ENCODE peak calls at places on chromosome 14, in five cellular contexts. One of them, this sample, is unnamed.

GRCh38 chr14:76644875-76645518 is 116.3 kb upstream of the VASH1 start:
- DNase-seq in tibial nerve: no peak
- DNase-seq in ovary: no peak
- DNase-seq in transverse colon: no peak
- DNase-seq in A549: peak
- DNase-seq in this sample: peak

GRCh38 chr14:41404121-41404520 is 202.6 kb upstream of the LRFN5 start:
- DNase-seq in tibial nerve: no peak
- DNase-seq in ovary: no peak
- DNase-seq in transverse colon: no peak
- DNase-seq in A549: no peak
- DNase-seq in this sample: no peak

GRCh38 chr14:100142073-100143040 is 17.1 kb downstream of the DEGS2 start:
- DNase-seq in tibial nerve: no peak
- DNase-seq in ovary: peak
- DNase-seq in transverse colon: peak
- DNase-seq in A549: no peak
- DNase-seq in this sample: no peak

GRCh38 chr14:65412881-65413738 is 580 bp downstream of the FUT8 start:
- DNase-seq in tibial nerve: peak
- DNase-seq in ovary: peak
- DNase-seq in transverse colon: peak
- DNase-seq in A549: peak
- DNase-seq in this sample: peak

GRCh38 chr14:103056322-103057027 is 874 bp downstream of the CDC42BPB start:
- DNase-seq in tibial nerve: peak
- DNase-seq in ovary: peak
- DNase-seq in transverse colon: peak
- DNase-seq in A549: peak
- DNase-seq in this sample: peak

GRCh38 chr14:63986789-63987533 is 134.2 kb downstream of the SYNE2 start:
- DNase-seq in tibial nerve: no peak
- DNase-seq in ovary: no peak
- DNase-seq in transverse colon: peak
- DNase-seq in A549: peak
- DNase-seq in this sample: no peak

GRCh38 chr14:77442196-77442595 is 15.2 kb downstream of the VIPAS39 start:
- DNase-seq in tibial nerve: no peak
- DNase-seq in ovary: no peak
- DNase-seq in transverse colon: no peak
- DNase-seq in A549: no peak
- DNase-seq in this sample: no peak

GRCh38 chr14:45253754-45254300 is 825 bp upstream of the MIS18BP1 start:
- DNase-seq in tibial nerve: no peak
- DNase-seq in ovary: peak
- DNase-seq in transverse colon: peak
- DNase-seq in A549: peak
- DNase-seq in this sample: peak

GRCh38 chr14:94906991-94907587 is 137.2 kb upstream of the GSC start:
- DNase-seq in tibial nerve: no peak
- DNase-seq in ovary: no peak
- DNase-seq in transverse colon: no peak
- DNase-seq in A549: no peak
- DNase-seq in this sample: peak

GRCh38 chr14:55301722-55302121 is 30.5 kb downstream of the FBXO34 start:
- DNase-seq in tibial nerve: no peak
- DNase-seq in ovary: no peak
- DNase-seq in transverse colon: no peak
- DNase-seq in A549: peak
- DNase-seq in this sample: no peak

GRCh38 chr14:54606178-54606577 is 39.2 kb downstream of the SAMD4A start:
- DNase-seq in tibial nerve: no peak
- DNase-seq in ovary: no peak
- DNase-seq in transverse colon: no peak
- DNase-seq in A549: no peak
- DNase-seq in this sample: no peak

GRCh38 chr14:44297437-44297836 is 209.6 kb downstream of the FSCB start:
- DNase-seq in tibial nerve: no peak
- DNase-seq in ovary: no peak
- DNase-seq in transverse colon: no peak
- DNase-seq in A549: no peak
- DNase-seq in this sample: no peak

GRCh38 chr14:55129428-55130193 is 559 bp downstream of the LGALS3 start:
- DNase-seq in tibial nerve: peak
- DNase-seq in ovary: peak
- DNase-seq in transverse colon: peak
- DNase-seq in A549: peak
- DNase-seq in this sample: peak

GRCh38 chr14:75247286-75247922 is 31.2 kb upstream of the FOS start:
- DNase-seq in tibial nerve: no peak
- DNase-seq in ovary: no peak
- DNase-seq in transverse colon: peak
- DNase-seq in A549: no peak
- DNase-seq in this sample: no peak

GRCh38 chr14:30355431-30355913 is 203.5 kb upstream of the G2E3 start:
- DNase-seq in tibial nerve: no peak
- DNase-seq in ovary: no peak
- DNase-seq in transverse colon: no peak
- DNase-seq in A549: no peak
- DNase-seq in this sample: no peak

GRCh38 chr14:47917344-47917954 is 242.0 kb upstream of the MDGA2 start:
- DNase-seq in tibial nerve: peak
- DNase-seq in ovary: no peak
- DNase-seq in transverse colon: no peak
- DNase-seq in A549: peak
- DNase-seq in this sample: no peak

GRCh38 chr14:67837011-67837624 is 17.5 kb downstream of the RAD51B start:
- DNase-seq in tibial nerve: peak
- DNase-seq in ovary: peak
- DNase-seq in transverse colon: peak
- DNase-seq in A549: peak
- DNase-seq in this sample: peak

GRCh38 chr14:76584271-76584702 is 177.0 kb upstream of the VASH1 start:
- DNase-seq in tibial nerve: no peak
- DNase-seq in ovary: no peak
- DNase-seq in transverse colon: no peak
- DNase-seq in A549: no peak
- DNase-seq in this sample: no peak

GRCh38 chr14:46487582-46488350 is 163.8 kb downstream of the RPL10L start:
- DNase-seq in tibial nerve: no peak
- DNase-seq in ovary: no peak
- DNase-seq in transverse colon: no peak
- DNase-seq in A549: no peak
- DNase-seq in this sample: no peak

GRCh38 chr14:33457617-33458016 is 493.3 kb downstream of the EGLN3 start:
- DNase-seq in tibial nerve: no peak
- DNase-seq in ovary: no peak
- DNase-seq in transverse colon: no peak
- DNase-seq in A549: no peak
- DNase-seq in this sample: no peak

GRCh38 chr14:65373671-65374039 is 38.9 kb upstream of the FUT8 start:
- DNase-seq in tibial nerve: no peak
- DNase-seq in ovary: no peak
- DNase-seq in transverse colon: no peak
- DNase-seq in A549: no peak
- DNase-seq in this sample: no peak

GRCh38 chr14:39434401-39434800 is 2.2 kb upstream of the FBXO33 start:
- DNase-seq in tibial nerve: no peak
- DNase-seq in ovary: no peak
- DNase-seq in transverse colon: no peak
- DNase-seq in A549: no peak
- DNase-seq in this sample: no peak

GRCh38 chr14:92531151-92531873 is 17.7 kb downstream of the RIN3 start:
- DNase-seq in tibial nerve: no peak
- DNase-seq in ovary: no peak
- DNase-seq in transverse colon: no peak
- DNase-seq in A549: no peak
- DNase-seq in this sample: peak

GRCh38 chr14:76267322-76268012 is 108.5 kb upstream of the ESRRB start:
- DNase-seq in tibial nerve: peak
- DNase-seq in ovary: peak
- DNase-seq in transverse colon: peak
- DNase-seq in A549: no peak
- DNase-seq in this sample: peak

GRCh38 chr14:90444077-90444696 is 47.4 kb downstream of the CALM1 start:
- DNase-seq in tibial nerve: no peak
- DNase-seq in ovary: no peak
- DNase-seq in transverse colon: no peak
- DNase-seq in A549: no peak
- DNase-seq in this sample: no peak

GRCh38 chr14:106564058-106564643 is 1037.8 kb downstream of the TMEM121 start:
- DNase-seq in tibial nerve: no peak
- DNase-seq in ovary: no peak
- DNase-seq in transverse colon: peak
- DNase-seq in A549: peak
- DNase-seq in this sample: no peak

GRCh38 chr14:53183611-53184010 is 30.5 kb upstream of the DDHD1 start:
- DNase-seq in tibial nerve: no peak
- DNase-seq in ovary: no peak
- DNase-seq in transverse colon: no peak
- DNase-seq in A549: no peak
- DNase-seq in this sample: no peak

GRCh38 chr14:36661506-36662257 is at the start of gene PAX9:
- DNase-seq in tibial nerve: peak
- DNase-seq in ovary: no peak
- DNase-seq in transverse colon: peak
- DNase-seq in A549: peak
- DNase-seq in this sample: no peak

DNA sequence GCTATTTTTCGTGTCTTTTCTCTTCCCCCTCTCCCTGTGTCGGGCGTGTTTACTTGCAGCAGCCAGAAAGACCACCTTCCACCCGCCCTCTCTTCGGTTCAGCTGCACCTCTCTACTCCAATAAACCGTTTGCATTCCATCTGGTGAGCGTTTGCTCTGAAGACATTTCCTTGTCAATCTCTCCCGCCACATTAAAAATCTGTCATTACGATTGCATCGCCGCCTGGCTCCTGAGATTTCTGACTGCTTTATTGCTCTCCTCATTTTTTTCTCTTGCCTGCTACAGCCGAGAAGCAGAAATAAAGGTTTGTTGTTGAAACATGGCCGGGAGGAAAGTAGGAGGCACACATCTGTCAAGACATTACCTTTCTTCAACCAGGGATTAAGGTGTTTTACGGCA is 1109.2 kb downstream of the BCL11B start:
- DNase-seq in tibial nerve: no peak
- DNase-seq in ovary: no peak
- DNase-seq in transverse colon: no peak
- DNase-seq in A549: no peak
- DNase-seq in this sample: no peak
- TF ChIP-seq EP300 in tibial nerve: no peak
- TF ChIP-seq EP300 in ovary: no peak
- TF ChIP-seq EP300 in transverse colon: no peak
- TF ChIP-seq EP300 in A549: no peak
- TF ChIP-seq EP300 in this sample: no peak

GRCh38 chr14:51715742-51716141 is 64.0 kb downstream of the FRMD6 start:
- DNase-seq in tibial nerve: no peak
- DNase-seq in ovary: no peak
- DNase-seq in transverse colon: no peak
- DNase-seq in A549: no peak
- DNase-seq in this sample: no peak

GRCh38 chr14:51711505-51711904 is 59.8 kb downstream of the FRMD6 start:
- DNase-seq in tibial nerve: no peak
- DNase-seq in ovary: no peak
- DNase-seq in transverse colon: no peak
- DNase-seq in A549: no peak
- DNase-seq in this sample: no peak

GRCh38 chr14:51719970-51720369 is 68.3 kb downstream of the FRMD6 start:
- DNase-seq in tibial nerve: no peak
- DNase-seq in ovary: no peak
- DNase-seq in transverse colon: no peak
- DNase-seq in A549: no peak
- DNase-seq in this sample: no peak

GRCh38 chr14:51715250-51715649 is 63.5 kb downstream of the FRMD6 start:
- DNase-seq in tibial nerve: no peak
- DNase-seq in ovary: no peak
- DNase-seq in transverse colon: no peak
- DNase-seq in A549: no peak
- DNase-seq in this sample: no peak

DNA sequence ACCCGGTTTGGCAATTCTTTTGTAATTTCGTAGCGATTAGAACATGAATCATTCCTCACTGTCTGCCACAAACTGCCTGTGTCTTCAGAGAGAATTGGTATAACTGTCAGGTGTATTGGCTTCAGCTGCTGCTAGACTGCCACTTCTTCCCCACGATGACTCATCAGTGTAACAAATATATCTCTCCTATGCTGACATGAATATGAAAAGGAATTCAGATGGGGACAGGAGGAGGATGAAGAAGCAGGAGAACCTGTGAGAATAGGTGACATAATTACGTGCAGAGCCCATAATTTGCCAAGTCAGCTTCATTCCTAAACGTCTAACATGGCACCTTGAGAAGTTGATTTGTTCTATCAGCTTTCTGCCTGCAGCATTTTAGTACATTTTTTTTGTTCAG is 64.9 kb downstream of the FRMD6 start:
- DNase-seq in tibial nerve: no peak
- DNase-seq in ovary: no peak
- DNase-seq in transverse colon: no peak
- DNase-seq in A549: no peak
- DNase-seq in this sample: no peak
- TF ChIP-seq EP300 in tibial nerve: no peak
- TF ChIP-seq EP300 in ovary: no peak
- TF ChIP-seq EP300 in transverse colon: no peak
- TF ChIP-seq EP300 in A549: no peak
- TF ChIP-seq EP300 in this sample: no peak

DNA sequence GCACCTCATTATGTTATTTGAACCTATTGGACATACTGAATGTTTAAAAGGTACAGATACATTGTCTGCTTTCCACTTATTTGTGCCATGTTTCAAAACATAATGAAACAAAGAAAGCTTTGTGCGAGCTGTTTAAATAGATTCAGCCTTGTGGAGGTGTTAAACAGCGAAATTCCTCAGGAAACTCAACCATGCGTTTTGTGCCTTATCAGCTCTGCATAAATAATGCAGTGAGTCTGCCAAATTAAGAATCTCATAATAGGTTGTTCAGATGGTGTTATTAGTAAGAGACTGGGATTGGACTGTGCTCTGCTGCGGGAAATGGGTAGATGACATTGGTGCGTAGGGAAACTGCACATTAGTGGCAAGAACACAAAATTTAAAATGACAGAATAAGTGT is 163.7 kb upstream of the CLEC14A start:
- DNase-seq in tibial nerve: no peak
- DNase-seq in ovary: no peak
- DNase-seq in transverse colon: no peak
- DNase-seq in A549: no peak
- DNase-seq in this sample: no peak
- TF ChIP-seq EP300 in tibial nerve: no peak
- TF ChIP-seq EP300 in ovary: no peak
- TF ChIP-seq EP300 in transverse colon: no peak
- TF ChIP-seq EP300 in A549: no peak
- TF ChIP-seq EP300 in this sample: no peak

DNA sequence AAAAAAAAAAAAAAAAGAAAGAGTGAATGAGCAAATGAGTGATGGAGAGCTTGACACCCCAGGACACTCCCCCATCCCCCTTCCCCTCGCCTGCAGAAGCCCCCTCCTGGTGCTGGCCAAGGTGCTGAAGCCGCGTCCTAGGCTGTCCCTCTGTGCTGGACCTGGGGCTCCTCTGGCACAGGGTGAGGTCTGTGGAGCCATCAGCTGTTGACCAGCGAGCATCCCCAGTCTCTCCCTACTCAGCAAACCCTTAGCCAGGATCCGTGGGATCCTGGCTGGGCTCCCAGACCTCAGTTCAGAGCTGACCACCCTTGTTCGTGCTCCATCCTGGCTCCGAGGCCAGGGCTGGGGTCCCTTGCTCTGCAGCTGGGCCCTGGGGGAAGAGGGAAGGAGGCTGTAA is 5.4 kb upstream of the KIF26A start:
- DNase-seq in tibial nerve: no peak
- DNase-seq in ovary: peak
- DNase-seq in transverse colon: no peak
- DNase-seq in A549: no peak
- DNase-seq in this sample: peak
- TF ChIP-seq EP300 in tibial nerve: no peak
- TF ChIP-seq EP300 in ovary: no peak
- TF ChIP-seq EP300 in transverse colon: no peak
- TF ChIP-seq EP300 in A549: no peak
- TF ChIP-seq EP300 in this sample: no peak

This sample was measured in sigmoid colon.